ENCODE peak calls at places on chromosome 1, in four cellular contexts. J is stimulated activated CD4-positive, alpha-beta T cell treated with anti-CD3 and anti-CD28 coated beads, Interleukin-15, amount 100 ng/mL, for 1 hour; Q is stimulated activated CD8-positive, alpha-beta memory T cell treated with anti-CD3 and anti-CD28 coated beads, Interleukin-4, amount 100 ng/mL, for 4 hours; G is mesendoderm. X is an unnamed sample.

GRCh38 chr1:240993004-240993403 is 364.0 kb downstream of the RGS7 start:
- DNase-seq in G (no peak), Q (no peak), J (no peak), X (no peak)

GRCh38 chr1:6124341-6124740 is 55.8 kb downstream of the CHD5 start:
- DNase-seq in J (no peak), Q (no peak), G (no peak), X (no peak)

GRCh38 chr1:229065613-229066012 is 205.3 kb upstream of the RAB4A start:
- DNase-seq in G (no peak), J (no peak), Q (no peak), X (no peak)

GRCh38 chr1:160108888-160109662 is 6.5 kb upstream of the ATP1A2 start:
- DNase-seq in G (peak; percentile 88), J (no peak), Q (no peak), X (no peak)

GRCh38 chr1:195899762-195900352 is 708.4 kb downstream of the KCNT2 start:
- DNase-seq in G (peak; percentile 3), J (no peak), Q (no peak), X (no peak)

GRCh38 chr1:10812387-10812915 is 16.0 kb upstream of the CASZ1 start:
- DNase-seq in Q (no peak), J (no peak), G (no peak), X (no peak)

GRCh38 chr1:206455681-206456344 is 14.5 kb upstream of the IKBKE start:
- DNase-seq in G (no peak), Q (no peak), J (no peak), X (no peak)

GRCh38 chr1:114671011-114671938 is 1.4 kb upstream of the DENND2C start:
- DNase-seq in Q (no peak), G (no peak), J (no peak), X (no peak)

GRCh38 chr1:231872461-231872910 is 245.9 kb downstream of the DISC1 start:
- DNase-seq in J (no peak), Q (no peak), G (no peak), X (no peak)

GRCh38 chr1:65514083-65514482 is 93.6 kb downstream of the LEPR start:
- DNase-seq in G (no peak), Q (no peak), J (no peak), X (no peak)

GRCh38 chr1:173191011-173191410 is 16.1 kb downstream of the TNFSF4 start:
- DNase-seq in G (no peak), Q (no peak), J (no peak), X (no peak)

GRCh38 chr1:151537112-151537511 is 3.0 kb upstream of the TUFT1 start:
- DNase-seq in G (peak; percentile 66), J (no peak), Q (no peak), X (no peak)

GRCh38 chr1:6970256-6970655 is 185.0 kb downstream of the CAMTA1 start:
- DNase-seq in G (no peak), J (no peak), Q (no peak), X (no peak)

GRCh38 chr1:1022322-1023090 is 2.6 kb downstream of the AGRN start:
- DNase-seq in G (no peak), J (no peak), Q (no peak), X (no peak)

GRCh38 chr1:207847116-207847515 is 63.8 kb downstream of the CD34 start:
- DNase-seq in G (no peak), Q (no peak), J (no peak), X (no peak)

GRCh38 chr1:183234660-183235476 is 48.8 kb downstream of the LAMC2 start:
- DNase-seq in G (peak; percentile 97), Q (no peak), J (no peak), X (no peak)

GRCh38 chr1:30684259-30684658 is 39.1 kb downstream of the MATN1 start:
- DNase-seq in Q (no peak), G (no peak), J (no peak), X (no peak)

GRCh38 chr1:206117151-206117948 is at the start of gene AVPR1B:
- DNase-seq in G (peak; percentile 63), J (peak; percentile 8), Q (no peak), X (no peak)

GRCh38 chr1:93938461-93939145 is 29.4 kb upstream of the GCLM start:
- DNase-seq in Q (no peak), J (no peak), G (no peak), X (no peak)

GRCh38 chr1:14115976-14116375 is 416.0 kb downstream of the PRDM2 start:
- DNase-seq in Q (no peak), G (no peak), J (no peak), X (no peak)

GRCh38 chr1:40650075-40650474 is 15.4 kb downstream of the RIMS3 start:
- DNase-seq in J (no peak), G (peak; percentile 69), Q (no peak), X (no peak)

GRCh38 chr1:205447457-205448415 is 8.1 kb downstream of the BLACAT1 start:
- DNase-seq in Q (no peak), G (peak; percentile 90), J (no peak), X (no peak)

GRCh38 chr1:99005537-99005942 is 879 bp upstream of the PLPPR5 start:
- DNase-seq in J (no peak), G (peak; percentile 62), Q (no peak), X (no peak)

GRCh38 chr1:2376931-2377672 is 14.3 kb downstream of the MORN1 start:
- DNase-seq in Q (no peak), G (no peak), J (no peak), X (no peak)

GRCh38 chr1:37997256-37998088 is 7.7 kb upstream of the SF3A3 start:
- DNase-seq in G (no peak), J (no peak), Q (no peak), X (no peak)

GRCh38 chr1:33312413-33312749 is 8.5 kb downstream of the A3GALT2 start:
- DNase-seq in Q (no peak), J (no peak), G (no peak), X (no peak)